ENCODE peak calls at places on chromosome 7, in seven cellular contexts. J is upper lobe of right lung, L is fibroblast of lung, Q is HCT116, Y is BJ, C is endothelial cell of umbilical vein, O is fibroblast of the aortic adventitia. T is an unnamed sample.
A peak's percentile ranks its signal among the peaks of the same experiment; 100 is the strongest.

GRCh38 chr7:29877196-29877595 is 70.9 kb downstream of the WIPF3 start:
- DNase-seq in Q (no peak), O (no peak), C (no peak), Y (no peak), L (no peak), J (no peak), T (no peak)

GRCh38 chr7:2104107-2104710 is 128.5 kb downstream of the MAD1L1 start:
- DNase-seq in Y (no peak), L (peak; percentile 84), O (peak; percentile 91), C (peak; percentile 87), Q (peak; percentile 67), J (peak; percentile 93), T (peak; percentile 54)

GRCh38 chr7:2066251-2066919 is 166.4 kb downstream of the MAD1L1 start:
- DNase-seq in Y (no peak), J (no peak), C (no peak), Q (no peak), O (no peak), L (no peak), T (no peak)

GRCh38 chr7:149883452-149883861 is 9.7 kb downstream of the ATP6V0E2 start:
- DNase-seq in Y (no peak), C (peak; percentile 36), O (peak; percentile 46), Q (peak; percentile 37), L (no peak), J (peak; percentile 75), T (no peak)

GRCh38 chr7:138425026-138425425 is 35.0 kb upstream of the TRIM24 start:
- DNase-seq in L (no peak), Q (no peak), O (no peak), J (no peak), Y (no peak), C (no peak), T (no peak)

GRCh38 chr7:142797342-142797798 is 26.6 kb downstream of the PRSS2 start:
- DNase-seq in Y (no peak), C (no peak), J (no peak), Q (no peak), L (no peak), O (no peak), T (no peak)

GRCh38 chr7:94620703-94621118 is 35.2 kb downstream of the SGCE start:
- DNase-seq in J (peak; percentile 60), L (peak; percentile 92), Q (peak; percentile 83), O (peak; percentile 94), C (peak; percentile 83), Y (peak; percentile 71), T (peak; percentile 82)

GRCh38 chr7:6447589-6448210 is at the start of gene DAGLB:
- DNase-seq in O (peak; percentile 93), L (peak; percentile 77), C (peak; percentile 95), Y (peak; percentile 50), J (peak; percentile 97), Q (peak; percentile 79), T (peak; percentile 24)

GRCh38 chr7:47896809-47897423 is 51.4 kb downstream of the PKD1L1 start:
- DNase-seq in L (no peak), O (no peak), Q (no peak), J (no peak), Y (no peak), C (no peak), T (no peak)

GRCh38 chr7:45176091-45176490 is 18.5 kb downstream of the RAMP3 start:
- DNase-seq in L (no peak), C (no peak), Y (no peak), J (no peak), Q (no peak), O (no peak), T (no peak)

GRCh38 chr7:37534893-37535610 is 86.4 kb upstream of the ELMO1 start:
- DNase-seq in Y (no peak), J (no peak), Q (no peak), L (no peak), C (no peak), O (no peak), T (no peak)

GRCh38 chr7:42907316-42907715 is 4.6 kb downstream of the C7orf25 start:
- DNase-seq in C (no peak), O (peak; percentile 12), L (peak; percentile 52), Q (no peak), J (no peak), Y (no peak), T (no peak)

GRCh38 chr7:17907014-17907413 is 33.3 kb downstream of the SNX13 start:
- DNase-seq in L (peak; percentile 11), C (no peak), O (peak; percentile 4), J (no peak), Y (no peak), Q (no peak), T (no peak)

GRCh38 chr7:17020250-17020649 is 138.5 kb upstream of the AGR3 start:
- DNase-seq in O (no peak), Q (no peak), Y (no peak), J (no peak), L (peak; percentile 17), C (peak; percentile 78), T (no peak)

GRCh38 chr7:28854750-28855074 is 103.4 kb downstream of the TRIL start:
- DNase-seq in L (peak; percentile 42), C (no peak), Q (no peak), J (no peak), Y (no peak), O (no peak), T (no peak)

GRCh38 chr7:106415433-106415832 is 130.7 kb upstream of the NAMPT start:
- DNase-seq in J (no peak), L (peak; percentile 12), Y (no peak), O (peak; percentile 22), C (no peak), Q (no peak), T (no peak)

GRCh38 chr7:33868151-33868550 is 37.2 kb upstream of the BMPER start:
- DNase-seq in L (peak; percentile 59), J (no peak), O (no peak), Q (no peak), Y (peak; percentile 80), C (no peak), T (no peak)

GRCh38 chr7:117854186-117854585 is 19.1 kb downstream of the CTTNBP2 start:
- DNase-seq in O (no peak), J (no peak), L (no peak), Q (no peak), C (no peak), Y (no peak), T (no peak)

GRCh38 chr7:45215611-45216062 is 58.0 kb downstream of the RAMP3 start:
- DNase-seq in L (no peak), Y (no peak), Q (no peak), J (no peak), O (no peak), C (no peak), T (no peak)

GRCh38 chr7:156777364-156778069 is 115.5 kb downstream of the LMBR1 start:
- DNase-seq in J (no peak), Q (no peak), C (no peak), Y (no peak), L (peak; percentile 33), O (no peak), T (no peak)

GRCh38 chr7:117827861-117828260 is 45.4 kb downstream of the CTTNBP2 start:
- DNase-seq in J (no peak), O (peak; percentile 72), Y (peak; percentile 32), C (peak; percentile 7), Q (peak; percentile 6), L (peak; percentile 94), T (peak; percentile 23)

GRCh38 chr7:214410-215212 is 22.2 kb downstream of the FAM20C start:
- DNase-seq in L (peak; percentile 92), O (no peak), Y (no peak), Q (peak; percentile 18), C (no peak), J (no peak), T (no peak)

GRCh38 chr7:1807821-1808600 is 137.9 kb downstream of the ELFN1 start:
- DNase-seq in O (no peak), Y (no peak), J (peak; percentile 33), C (no peak), Q (no peak), L (no peak), T (no peak)

GRCh38 chr7:70668606-70669358 is 463.2 kb upstream of the GALNT17 start:
- DNase-seq in Y (no peak), O (no peak), J (no peak), L (no peak), Q (no peak), C (no peak), T (no peak)

GRCh38 chr7:98133621-98134266 is 27.1 kb downstream of the LMTK2 start:
- DNase-seq in C (no peak), L (peak; percentile 35), O (peak; percentile 24), Q (peak; percentile 55), J (no peak), Y (no peak), T (no peak)

GRCh38 chr7:128697301-128697905 is 25.3 kb downstream of the GARIN1A start:
- DNase-seq in Y (peak; percentile 7), O (peak; percentile 60), C (peak; percentile 14), L (peak; percentile 73), Q (no peak), J (no peak), T (no peak)

GRCh38 chr7:156534925-156535324 is 105.6 kb upstream of the RNF32 start:
- DNase-seq in L (no peak), J (no peak), Q (no peak), Y (no peak), O (no peak), C (no peak), T (no peak)

GRCh38 chr7:17302575-17303142 is 4.2 kb downstream of the AHR start:
- DNase-seq in O (peak; percentile 62), Y (no peak), Q (no peak), C (peak; percentile 87), J (no peak), L (peak; percentile 30), T (no peak)

GRCh38 chr7:87435546-87435945 is 39.9 kb downstream of the ABCB4 start:
- DNase-seq in J (no peak), C (no peak), O (no peak), L (peak; percentile 77), Y (no peak), Q (no peak), T (no peak)

GRCh38 chr7:132709971-132710567 is 133.8 kb upstream of the PLXNA4 start:
- DNase-seq in L (peak; percentile 12), O (peak; percentile 60), C (peak; percentile 59), Y (no peak), Q (peak; percentile 24), J (no peak), T (no peak)
- TF ChIP-seq CTCF in L (peak; percentile 61), O (peak; percentile 63), C (peak; percentile 53), Y (peak; percentile 62), Q (peak; percentile 72), J (peak; percentile 45), T (peak; percentile 48)

GRCh38 chr7:122316467-122317394 is 12.2 kb upstream of the FEZF1 start:
- DNase-seq in J (no peak), C (no peak), Y (no peak), L (no peak), Q (no peak), O (no peak), T (no peak)
- H3K4me3 ChIP-seq in J (no peak overlapping the region), C (no peak overlapping the region), Y (no peak overlapping the region), L (no peak overlapping the region), Q (no peak overlapping the region), O (no peak overlapping the region), T (no peak overlapping the region)

GRCh38 chr7:110539216-110539615 is 551.7 kb upstream of the LRRN3 start:
- DNase-seq in J (no peak), L (no peak), Y (peak; percentile 26), O (no peak), C (no peak), Q (no peak), T (peak; percentile 58)
- TF ChIP-seq CTCF in J (no peak), L (no peak), Y (no peak), O (no peak), C (no peak), Q (no peak), T (no peak)

DNA sequence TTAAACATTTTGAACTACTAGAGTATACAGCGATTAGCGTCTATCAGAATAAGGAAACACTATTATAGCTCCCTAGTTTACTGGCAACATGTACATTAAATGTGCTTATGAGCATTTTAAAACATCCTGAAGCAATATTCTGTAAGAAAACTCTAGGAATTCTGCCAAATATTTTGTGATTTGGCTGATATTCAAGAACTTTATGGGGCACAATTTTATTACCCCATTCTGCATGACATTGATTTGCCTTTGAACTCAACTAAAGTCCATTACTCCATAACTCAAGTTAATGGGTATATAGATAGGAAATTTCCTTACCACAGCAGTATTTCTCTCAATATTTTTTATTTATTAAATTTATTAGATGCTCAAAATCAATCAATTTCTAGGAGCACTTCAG is 369.9 kb upstream of the KCND2 start:
- DNase-seq in O (no peak), J (no peak), C (no peak), Q (no peak), Y (no peak), L (no peak), T (no peak)
- H3K4me3 ChIP-seq in O (no peak overlapping the region), J (no peak overlapping the region), C (no peak overlapping the region), Q (no peak overlapping the region), Y (no peak overlapping the region), L (no peak overlapping the region), T (no peak overlapping the region)